ENCODE peak calls at places on chromosomes 1 and 21, in ten cellular contexts. Y is NCI-H1694; Z is activated T-cell treated with anti-CD3 and anti-CD28 coated beads, Interleukin-2, amount 50 U/mL, for 4 hours; J is head of caudate nucleus; E is H7; S is activated CD4-positive, alpha-beta T cell treated with anti-CD3 and anti-CD28 coated beads, Interleukin-2, amount 50 U/mL, for 1 hour; L is GF-D8; B is fibroblast of pulmonary artery; A is neural crest cell; C is lower leg skin. P is an unnamed sample.

GRCh38 chr1:114219247-114219872 is 65.7 kb upstream of the SYT6 start:
- DNase-seq in A (no peak), E (no peak), J (no peak), S (no peak), L (no peak), Z (no peak), B (peak; percentile 22), C (no peak), Y (no peak), P (peak; percentile 26)

GRCh38 chr1:6016191-6016865 is 24.1 kb upstream of the NPHP4 start:
- DNase-seq in C (peak; percentile 27), Z (no peak), S (no peak), J (no peak), A (no peak), Y (no peak), B (peak; percentile 44), E (peak; percentile 37), L (no peak), P (peak; percentile 10)

GRCh38 chr1:94160811-94161210 is 39.9 kb upstream of the ABCA4 start:
- DNase-seq in B (peak; percentile 77), S (no peak), L (no peak), E (no peak), Z (no peak), C (no peak), A (no peak), J (no peak), Y (no peak), P (peak; percentile 61)

GRCh38 chr1:60510162-60510561 is 436.6 kb upstream of the C1orf87 start:
- DNase-seq in Y (no peak), J (no peak), B (peak; percentile 14), A (no peak), E (no peak), S (no peak), L (no peak), Z (no peak), C (no peak), P (no peak)

GRCh38 chr21:28308516-28308915 is 684.2 kb downstream of the LTN1 start:
- DNase-seq in E (no peak), A (no peak), C (no peak), J (no peak), B (no peak), Z (no peak), S (no peak), L (no peak), Y (no peak), P (no peak)

GRCh38 chr1:27416387-27417111 is 24.1 kb downstream of the GPR3 start:
- DNase-seq in C (no peak), Z (peak; percentile 44), Y (peak; percentile 30), E (peak; percentile 71), J (no peak), L (peak; percentile 57), B (peak; percentile 79), A (no peak), S (peak; percentile 41), P (peak; percentile 83)

GRCh38 chr1:206912445-206913095 is 9.2 kb downstream of the FCMR start:
- DNase-seq in J (peak; percentile 63), S (peak; percentile 55), L (peak; percentile 6), E (peak; percentile 79), Z (peak; percentile 46), B (peak; percentile 88), C (peak; percentile 74), Y (peak; percentile 93), A (peak; percentile 56), P (peak; percentile 80)

GRCh38 chr1:85608851-85609250 is 28.3 kb downstream of the CCN1 start:
- DNase-seq in Y (no peak), C (no peak), E (no peak), S (no peak), B (no peak), Z (no peak), A (no peak), L (no peak), J (no peak), P (no peak)

GRCh38 chr1:232620356-232620841 is 9.5 kb downstream of the SIPA1L2 start:
- DNase-seq in A (no peak), E (peak; percentile 35), S (no peak), B (peak; percentile 96), Z (no peak), J (no peak), Y (peak; percentile 90), L (no peak), C (peak; percentile 69), P (peak; percentile 87)

GRCh38 chr1:200154069-200154767 is 126.7 kb downstream of the NR5A2 start:
- DNase-seq in E (no peak), J (no peak), Z (peak; percentile 10), S (peak; percentile 16), B (peak; percentile 58), Y (peak; percentile 16), L (peak; percentile 59), A (no peak), C (no peak), P (no peak)

GRCh38 chr21:33229099-33229775 is 501 bp upstream of the IFNAR2 start:
- DNase-seq in L (no peak), C (no peak), J (no peak), E (peak; percentile 26), S (no peak), Y (no peak), B (no peak), A (no peak), Z (no peak), P (no peak)

GRCh38 chr1:48955774-48956173 is 179.1 kb upstream of the BEND5 start:
- DNase-seq in S (no peak), C (no peak), L (no peak), A (no peak), Y (no peak), E (no peak), B (no peak), Z (no peak), J (no peak), P (no peak)

GRCh38 chr21:45513003-45513706 is 29.1 kb downstream of the SLC19A1 start:
- DNase-seq in Y (no peak), E (no peak), B (no peak), J (no peak), S (no peak), A (no peak), L (no peak), C (no peak), Z (no peak), P (no peak)

GRCh38 chr1:85224734-85225623 is 24.2 kb upstream of the SYDE2 start:
- DNase-seq in A (no peak), L (no peak), E (peak; percentile 44), Y (no peak), Z (no peak), B (no peak), S (no peak), J (no peak), C (peak; percentile 23), P (peak; percentile 78)

GRCh38 chr1:160777486-160778089 is 18.4 kb upstream of the LY9 start:
- DNase-seq in J (no peak), Y (peak; percentile 44), S (peak; percentile 42), C (no peak), A (peak; percentile 4), E (peak; percentile 44), L (no peak), Z (peak; percentile 41), B (peak; percentile 22), P (peak; percentile 4)

GRCh38 chr1:90508376-90509167 is 208.5 kb downstream of the BARHL2 start:
- DNase-seq in Y (no peak), C (no peak), L (no peak), B (no peak), Z (no peak), S (no peak), A (no peak), E (no peak), J (no peak), P (no peak)

GRCh38 chr21:14614287-14614686 is 68.2 kb upstream of the SAMSN1 start:
- DNase-seq in S (no peak), Y (no peak), J (no peak), A (no peak), Z (no peak), L (no peak), C (no peak), E (no peak), B (no peak), P (no peak)

GRCh38 chr1:145961425-145962156 is 2.8 kb downstream of the ANKRD34A start:
- DNase-seq in J (peak; percentile 71), Z (peak; percentile 33), L (no peak), B (no peak), A (no peak), Y (no peak), E (peak; percentile 79), C (no peak), S (peak; percentile 43), P (no peak)

GRCh38 chr1:77545970-77546369 is 136.5 kb downstream of the ZZZ3 start:
- DNase-seq in J (no peak), C (no peak), Z (no peak), S (no peak), Y (no peak), B (peak; percentile 40), A (no peak), E (no peak), L (no peak), P (no peak)

GRCh38 chr1:168271636-168272035 is 9.0 kb upstream of the TBX19 start:
- DNase-seq in J (no peak), B (no peak), Y (no peak), A (no peak), E (no peak), S (no peak), C (no peak), Z (no peak), L (no peak), P (no peak)

GRCh38 chr1:44406761-44407429 is 1.8 kb downstream of the RNF220 start:
- DNase-seq in E (peak; percentile 79), S (peak; percentile 8), Y (no peak), A (no peak), Z (no peak), L (no peak), C (no peak), J (peak; percentile 29), B (no peak), P (no peak)

GRCh38 chr1:2556277-2557145 is at the start of gene TNFRSF14:
- DNase-seq in S (peak; percentile 68), Y (no peak), C (peak; percentile 63), Z (peak; percentile 70), B (peak; percentile 35), J (no peak), L (no peak), E (peak; percentile 85), A (no peak), P (peak; percentile 75)

GRCh38 chr1:156096640-156097391 is 14.6 kb upstream of the MEX3A start:
- DNase-seq in A (peak; percentile 85), J (peak; percentile 89), C (peak; percentile 92), L (peak; percentile 94), B (peak; percentile 86), E (peak; percentile 93), S (peak; percentile 86), Z (peak; percentile 86), Y (peak; percentile 96), P (peak; percentile 82)

GRCh38 chr1:218426343-218426657 is 81.2 kb downstream of the TGFB2 start:
- DNase-seq in C (no peak), B (peak; percentile 93), Y (no peak), J (no peak), S (no peak), L (no peak), Z (no peak), A (no peak), E (no peak), P (peak; percentile 53)

GRCh38 chr1:245948786-245949185 is 558.3 kb downstream of the SMYD3 start:
- DNase-seq in B (no peak), C (no peak), Y (no peak), Z (no peak), S (no peak), A (no peak), L (no peak), E (no peak), J (no peak), P (no peak)

GRCh38 chr1:20248954-20249612 is 41.6 kb upstream of the VWA5B1 start:
- DNase-seq in L (no peak), B (no peak), A (no peak), Z (no peak), E (no peak), S (peak; percentile 4), Y (no peak), C (no peak), J (no peak), P (no peak)

GRCh38 chr1:76190749-76191424 is 116.3 kb downstream of the ST6GALNAC3 start:
- DNase-seq in C (no peak), L (no peak), A (no peak), Y (no peak), J (no peak), Z (no peak), E (no peak), B (no peak), S (no peak), P (no peak)

GRCh38 chr1:101051688-101052638 is 26.4 kb upstream of the DPH5 start:
- DNase-seq in Y (no peak), B (no peak), J (no peak), E (no peak), S (no peak), C (no peak), L (no peak), Z (no peak), A (no peak), P (no peak)

P was measured in fibroblast of villous mesenchyme.